ENCODE peak calls at places on chromosomes 13 and 19, in five cellular contexts. L is neuronal stem cell; O is activated CD4-positive, alpha-beta T cell treated with anti-CD3 and anti-CD28 coated beads, Interleukin-2, amount 50 U/mL, for 1 hour; F is GM04503; G is stimulated activated CD8-positive, alpha-beta memory T cell treated with anti-CD3 and anti-CD28 coated beads, Interleukin-7, amount 100 ng/mL, for 48 hours. Q is an unnamed sample.

GRCh38 chr19:50602089-50602422 is 33.8 kb upstream of the LRRC4B start:
- DNase-seq in O (no peak), F (no peak), G (no peak), L (no peak), Q (no peak)

GRCh38 chr13:110014719-110015118 is 228.3 kb upstream of the IRS2 start:
- DNase-seq in F (no peak), L (no peak), G (no peak), O (no peak), Q (no peak)

GRCh38 chr19:3979674-3980352 is 5.5 kb downstream of the EEF2 start:
- DNase-seq in O (no peak), G (no peak), F (no peak), L (no peak), Q (no peak)

GRCh38 chr13:100473087-100473486 is 115.5 kb downstream of the GGACT start:
- DNase-seq in F (no peak), O (no peak), L (peak), G (no peak), Q (no peak)

GRCh38 chr19:33947565-33947964 is 150.9 kb downstream of the KCTD15 start:
- DNase-seq in O (no peak), G (no peak), L (no peak), F (no peak), Q (no peak)

GRCh38 chr13:111064661-111065060 is 50.4 kb upstream of the ARHGEF7 start:
- DNase-seq in O (no peak), G (no peak), F (no peak), L (no peak), Q (no peak)

GRCh38 chr19:48967346-48968178 is 2.5 kb downstream of the FTL start:
- DNase-seq in L (no peak), O (no peak), G (no peak), F (no peak), Q (no peak)

GRCh38 chr19:48370955-48371354 is 6.8 kb downstream of the SYNGR4 start:
- DNase-seq in F (no peak), L (no peak), G (no peak), O (no peak), Q (no peak)

GRCh38 chr13:51047434-51048165 is 63.5 kb downstream of the C13orf42 start:
- DNase-seq in F (no peak), G (no peak), O (no peak), L (no peak), Q (no peak)

GRCh38 chr13:62300021-62300420 is 884.4 kb upstream of the PCDH20 start:
- DNase-seq in O (no peak), G (no peak), F (no peak), L (no peak), Q (no peak)

GRCh38 chr19:40594657-40595077 is 6.5 kb upstream of the LTBP4 start:
- DNase-seq in L (no peak), G (no peak), O (no peak), F (no peak), Q (no peak)

GRCh38 chr13:76991432-76991795 is 467 bp upstream of the CLN5 start:
- DNase-seq in F (no peak), G (peak), O (peak), L (peak), Q (peak)

GRCh38 chr19:42315024-42315423 is 1.9 kb downstream of the TMEM145 start:
- DNase-seq in L (no peak), G (no peak), O (no peak), F (no peak), Q (no peak)

GRCh38 chr19:28283592-28283991 is 929.4 kb downstream of the UQCRFS1 start:
- DNase-seq in G (no peak), L (no peak), O (no peak), F (no peak), Q (no peak)

GRCh38 chr19:1445185-1445931 is 4.6 kb upstream of the APC2 start:
- DNase-seq in F (no peak), L (peak), O (peak), G (peak), Q (no peak)

GRCh38 chr19:31648347-31648746 is 299.1 kb upstream of the TSHZ3 start:
- DNase-seq in O (no peak), G (no peak), F (no peak), L (no peak), Q (no peak)

GRCh38 chr13:33606692-33607091 is 211.3 kb upstream of the RFC3 start:
- DNase-seq in L (peak), F (no peak), G (no peak), O (no peak), Q (no peak)

GRCh38 chr19:43790587-43790986 is 9.8 kb upstream of the KCNN4 start:
- DNase-seq in L (no peak), F (no peak), O (no peak), G (no peak), Q (no peak)

GRCh38 chr13:93066187-93066586 is 160.4 kb upstream of the GPC6 start:
- DNase-seq in G (no peak), F (peak), O (no peak), L (no peak), Q (no peak)

GRCh38 chr19:15268928-15269253 is 36.6 kb upstream of the EPHX3 start:
- DNase-seq in L (no peak), G (no peak), O (no peak), F (no peak), Q (no peak)

GRCh38 chr19:48913114-48913513 is 13.0 kb downstream of the NUCB1 start:
- DNase-seq in F (no peak), O (no peak), G (no peak), L (no peak), Q (no peak)

GRCh38 chr19:55541091-55541490 is 4.2 kb upstream of the SBK2 start:
- DNase-seq in L (no peak), F (no peak), G (no peak), O (no peak), Q (no peak)

GRCh38 chr19:37227996-37228395 is 10.0 kb downstream of the ZNF383 start:
- DNase-seq in O (no peak), L (no peak), G (no peak), F (no peak), Q (no peak)

GRCh38 chr19:16002380-16002779 is 53.6 kb downstream of the OR10H4 start:
- DNase-seq in F (no peak), O (no peak), G (no peak), L (no peak), Q (no peak)

GRCh38 chr13:25372275-25373081 is 704 bp downstream of the ATP8A2 start:
- DNase-seq in F (no peak), L (peak), G (no peak), O (no peak), Q (no peak)

GRCh38 chr13:42720116-42720857 is 61.1 kb upstream of the FAM216B start:
- DNase-seq in G (no peak), F (peak), O (no peak), L (no peak), Q (peak)

GRCh38 chr13:52414963-52415362 is 9.0 kb upstream of the THSD1 start:
- DNase-seq in G (no peak), F (peak), L (no peak), O (no peak), Q (no peak)

GRCh38 chr19:2286402-2287140 is 4.6 kb upstream of the PEAK3 start:
- DNase-seq in O (no peak), F (no peak), G (no peak), L (no peak), Q (no peak)

Q was measured in GM12878.